ENCODE peak calls at places on chromosomes 11 and 22, in six cellular contexts. M is mucosa of descending colon, C is endodermal cell, L is HepG2, E is fibroblast of mammary gland, F is neural progenitor cell. Z is an unnamed sample.

GRCh38 chr11:108985611-108986279 is 320.9 kb downstream of the DDX10 start:
- DNase-seq in E (peak; percentile 84), F (no peak), L (no peak), M (no peak), C (no peak), Z (peak; percentile 63)

GRCh38 chr22:42993651-42994275 is 21.2 kb downstream of the PACSIN2 start:
- DNase-seq in L (peak; percentile 99), F (no peak), M (no peak), C (no peak), E (peak; percentile 65), Z (peak; percentile 76)

GRCh38 chr11:65352783-65353182 is 1.8 kb upstream of the TIGD3 start:
- DNase-seq in C (no peak), L (no peak), M (no peak), E (peak; percentile 30), F (no peak), Z (peak; percentile 54)

GRCh38 chr11:2428322-2428795 is 16.0 kb downstream of the TRPM5 start:
- DNase-seq in E (peak; percentile 41), F (peak; percentile 85), C (peak; percentile 95), L (peak; percentile 61), M (peak; percentile 93), Z (peak; percentile 43)

GRCh38 chr22:37300551-37301017 is 18.3 kb downstream of the CYTH4 start:
- DNase-seq in E (no peak), L (no peak), C (no peak), M (no peak), F (no peak), Z (no peak)

GRCh38 chr11:48088682-48089050 is 108.3 kb downstream of the PTPRJ start:
- DNase-seq in E (no peak), F (no peak), M (no peak), L (no peak), C (peak; percentile 64), Z (peak; percentile 47)

GRCh38 chr11:65557280-65558001 is 718 bp downstream of the LTBP3 start:
- DNase-seq in M (no peak), L (peak; percentile 63), E (no peak), F (peak; percentile 67), C (peak; percentile 67), Z (peak; percentile 35)

GRCh38 chr22:23565942-23566715 is 14.0 kb downstream of the IGLL1 start:
- DNase-seq in E (no peak), F (peak; percentile 67), M (no peak), L (peak; percentile 31), C (peak; percentile 80), Z (no peak)

GRCh38 chr22:20567993-20568417 is 60.6 kb downstream of the MED15 start:
- DNase-seq in F (no peak), M (no peak), E (peak; percentile 76), C (peak; percentile 76), L (no peak), Z (peak; percentile 67)

GRCh38 chr11:130070109-130070828 is 575 bp downstream of the APLP2 start:
- DNase-seq in F (peak; percentile 67), M (peak; percentile 58), E (no peak), L (no peak), C (no peak), Z (peak; percentile 27)

GRCh38 chr11:119251114-119251513 is 45.0 kb downstream of the CBL start:
- DNase-seq in E (no peak), L (no peak), M (no peak), F (no peak), C (no peak), Z (no peak)

GRCh38 chr11:44263711-44264110 is 46.2 kb downstream of the ALX4 start:
- DNase-seq in L (no peak), E (no peak), F (no peak), M (no peak), C (no peak), Z (no peak)

GRCh38 chr11:112652786-112653390 is 308.3 kb upstream of the NCAM1 start:
- DNase-seq in C (no peak), L (no peak), E (peak; percentile 67), M (no peak), F (no peak), Z (peak; percentile 71)

GRCh38 chr11:68889948-68890446 is 13.6 kb downstream of the MRPL21 start:
- DNase-seq in M (peak; percentile 35), C (peak; percentile 87), F (peak; percentile 71), E (peak; percentile 99), L (no peak), Z (peak; percentile 94)

GRCh38 chr11:34263462-34264186 is 94.2 kb downstream of the ABTB2 start:
- DNase-seq in F (no peak), L (peak; percentile 36), E (peak; percentile 88), C (peak; percentile 75), M (peak; percentile 78), Z (peak; percentile 84)

GRCh38 chr11:99068832-99069231 is 48.1 kb downstream of the CNTN5 start:
- DNase-seq in M (no peak), E (no peak), F (no peak), C (no peak), L (no peak), Z (no peak)

GRCh38 chr11:8709002-8709672 is 26.5 kb downstream of the RPL27A start:
- DNase-seq in M (peak; percentile 53), E (peak; percentile 90), C (no peak), F (no peak), L (no peak), Z (peak; percentile 99)

GRCh38 chr22:49530671-49531532 is 296.8 kb downstream of the BRD1 start:
- DNase-seq in C (no peak), M (no peak), L (no peak), F (no peak), E (no peak), Z (no peak)

GRCh38 chr11:8087185-8087584 is 6.2 kb downstream of the TUB start:
- DNase-seq in F (peak; percentile 59), C (peak; percentile 85), M (no peak), E (no peak), L (no peak), Z (no peak)

GRCh38 chr11:63573881-63574855 is 11.0 kb upstream of the PLAAT2 start:
- DNase-seq in M (peak; percentile 85), C (no peak), F (no peak), L (peak; percentile 78), E (peak; percentile 75), Z (peak; percentile 84)

GRCh38 chr11:6414874-6415328 is 4.0 kb downstream of the APBB1 start:
- DNase-seq in C (no peak), L (no peak), M (no peak), E (no peak), F (no peak), Z (no peak)

GRCh38 chr11:75531325-75531724 is 5.6 kb upstream of the GDPD5 start:
- DNase-seq in F (no peak), M (no peak), L (no peak), E (no peak), C (no peak), Z (no peak)

GRCh38 chr11:69642913-69643632 is 2.1 kb downstream of the CCND1 start:
- DNase-seq in M (peak; percentile 79), E (peak; percentile 68), C (peak; percentile 91), F (peak; percentile 93), L (peak; percentile 50), Z (peak; percentile 78)

GRCh38 chr22:26589845-26590524 is at the start of gene TPST2:
- DNase-seq in F (peak; percentile 89), M (peak; percentile 84), C (peak; percentile 91), E (peak; percentile 49), L (peak; percentile 38), Z (peak; percentile 56)
- TF ChIP-seq CTCF in F (peak; percentile 0), M (no peak), C (no peak), E (no peak), L (no peak), Z (no peak)

DNA sequence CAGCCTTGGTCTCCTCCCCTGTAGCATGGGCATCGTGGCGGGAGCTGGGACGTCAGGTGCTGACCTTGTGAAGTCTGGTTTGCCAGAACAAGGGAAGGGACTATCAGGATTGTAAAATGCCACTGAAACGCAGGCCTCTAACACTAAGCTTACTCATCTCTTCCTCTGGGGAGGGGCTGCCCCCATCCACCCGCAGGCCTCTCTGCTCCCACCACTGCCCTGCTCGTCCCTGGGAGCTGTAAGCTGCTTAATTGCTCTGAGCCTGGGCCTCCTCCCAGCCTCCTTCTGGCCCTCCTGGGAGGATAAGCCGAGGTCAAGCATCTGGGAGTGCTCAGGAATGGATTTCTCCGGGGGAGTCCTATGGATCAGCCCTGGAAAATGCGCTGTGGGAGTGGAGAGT is 8.4 kb downstream of the SHISAL1 start:
- DNase-seq in M (no peak), L (no peak), F (peak; percentile 51), C (no peak), E (peak; percentile 60), Z (peak; percentile 47)
- H3K4me3 ChIP-seq in M (no peak overlapping the region), L (no peak overlapping the region), F (no peak overlapping the region), C (no peak overlapping the region), E (no peak overlapping the region), Z (no peak overlapping the region)

GRCh38 chr22:33302549-33302948 is 244.4 kb upstream of the SYN3 start:
- DNase-seq in L (no peak), E (no peak), M (no peak), C (no peak), F (no peak), Z (no peak)

GRCh38 chr22:33300165-33300564 is 242.0 kb upstream of the SYN3 start:
- DNase-seq in E (no peak), C (no peak), L (no peak), F (no peak), M (no peak), Z (no peak)

GRCh38 chr22:33302049-33302545 is 243.9 kb upstream of the SYN3 start:
- DNase-seq in C (peak; percentile 96), F (peak; percentile 89), M (peak; percentile 93), L (peak; percentile 66), E (peak; percentile 69), Z (peak; percentile 68)

GRCh38 chr22:33296941-33297340 is 238.8 kb upstream of the SYN3 start:
- DNase-seq in E (no peak), M (no peak), C (no peak), F (no peak), L (no peak), Z (no peak)

DNA sequence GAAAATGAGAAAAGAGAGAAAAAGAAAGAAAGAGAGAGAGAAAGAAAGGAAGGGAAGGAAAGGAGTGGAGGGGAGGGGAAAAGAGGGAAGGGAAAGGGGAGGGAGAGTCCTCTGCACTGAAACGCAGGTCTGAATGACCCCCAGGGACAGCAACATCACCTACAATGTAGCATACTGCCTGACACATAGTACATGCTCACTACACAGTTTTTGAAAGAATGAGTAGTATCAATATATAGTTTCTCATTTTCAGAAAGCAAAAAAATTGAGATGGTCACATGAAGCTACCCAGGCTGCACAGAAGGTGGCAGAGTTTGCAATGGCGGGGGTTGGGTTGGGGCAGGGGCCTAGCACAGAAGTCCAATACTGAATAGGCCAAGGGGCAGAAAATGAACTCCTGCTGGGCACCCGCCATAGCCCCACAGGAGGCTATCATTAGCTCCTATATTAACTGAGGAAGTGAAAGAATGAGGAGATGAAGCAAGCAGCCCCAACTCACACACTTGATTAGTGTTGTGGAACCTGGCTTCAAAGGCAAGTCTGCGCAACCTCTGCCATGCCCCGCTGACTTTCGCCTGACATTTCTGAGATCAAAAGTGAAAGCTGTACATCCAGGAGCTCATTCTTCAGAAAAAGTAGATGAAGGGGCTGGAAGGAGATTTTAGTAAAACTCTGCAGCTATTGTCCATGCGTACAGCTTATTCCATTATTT is 241.2 kb upstream of the SYN3 start:
- DNase-seq in E (no peak), C (no peak), M (peak; percentile 3), L (no peak), F (peak; percentile 14), Z (no peak)
- TF ChIP-seq CTCF in E (no peak), C (peak; percentile 29), M (no peak), L (no peak), F (peak; percentile 11), Z (no peak)

GRCh38 chr11:105071060-105071732 is 26.1 kb upstream of the CARD16 start:
- DNase-seq in M (no peak), C (no peak), F (no peak), L (no peak), E (no peak), Z (no peak)
- H3K4me3 ChIP-seq in M (no peak overlapping the region), C (no peak overlapping the region), F (no peak overlapping the region), L (no peak overlapping the region), E (no peak overlapping the region), Z (no peak overlapping the region)